ENCODE peak calls at places on chromosomes 6 and 20, in six cellular contexts. One of them, this sample, is unnamed.
A peak's percentile ranks its signal among the peaks of the same experiment; 100 is the strongest.

GRCh38 chr6:170276369-170277057 is 14.4 kb downstream of the DLL1 start:
- DNase-seq in colonic mucosa: no peak
- DNase-seq in trophoblast cell: no peak
- DNase-seq in breast epithelium: no peak
- DNase-seq in AG04450: no peak
- DNase-seq in CD8-positive, alpha-beta T cell: no peak
- DNase-seq in this sample: no peak

GRCh38 chr20:52004720-52005119 is 186.9 kb downstream of the ZFP64 start:
- DNase-seq in breast epithelium: no peak
- DNase-seq in CD8-positive, alpha-beta T cell: no peak
- DNase-seq in AG04450: no peak
- DNase-seq in trophoblast cell: peak; percentile 17
- DNase-seq in colonic mucosa: no peak
- DNase-seq in this sample: no peak

GRCh38 chr20:10987651-10988383 is 314.0 kb upstream of the JAG1 start:
- DNase-seq in trophoblast cell: no peak
- DNase-seq in breast epithelium: no peak
- DNase-seq in CD8-positive, alpha-beta T cell: no peak
- DNase-seq in colonic mucosa: no peak
- DNase-seq in AG04450: no peak
- DNase-seq in this sample: no peak

GRCh38 chr20:14580426-14581074 is 243.1 kb upstream of the FLRT3 start:
- DNase-seq in trophoblast cell: no peak
- DNase-seq in colonic mucosa: no peak
- DNase-seq in breast epithelium: no peak
- DNase-seq in CD8-positive, alpha-beta T cell: no peak
- DNase-seq in AG04450: no peak
- DNase-seq in this sample: no peak

GRCh38 chr20:57223648-57224489 is 42.6 kb downstream of the BMP7 start:
- DNase-seq in trophoblast cell: no peak
- DNase-seq in CD8-positive, alpha-beta T cell: no peak
- DNase-seq in AG04450: no peak
- DNase-seq in colonic mucosa: peak; percentile 28
- DNase-seq in breast epithelium: no peak
- DNase-seq in this sample: no peak

GRCh38 chr6:91437295-91437694 is 850.4 kb upstream of the MAP3K7 start:
- DNase-seq in trophoblast cell: no peak
- DNase-seq in AG04450: no peak
- DNase-seq in CD8-positive, alpha-beta T cell: no peak
- DNase-seq in colonic mucosa: no peak
- DNase-seq in breast epithelium: no peak
- DNase-seq in this sample: no peak

GRCh38 chr20:9460518-9460917 is 53.9 kb upstream of the LAMP5 start:
- DNase-seq in AG04450: no peak
- DNase-seq in trophoblast cell: no peak
- DNase-seq in CD8-positive, alpha-beta T cell: no peak
- DNase-seq in colonic mucosa: no peak
- DNase-seq in breast epithelium: no peak
- DNase-seq in this sample: no peak

GRCh38 chr6:75281643-75282042 is 2.9 kb downstream of the TMEM30A start:
- DNase-seq in CD8-positive, alpha-beta T cell: no peak
- DNase-seq in colonic mucosa: no peak
- DNase-seq in breast epithelium: no peak
- DNase-seq in trophoblast cell: no peak
- DNase-seq in AG04450: no peak
- DNase-seq in this sample: no peak

GRCh38 chr6:12051861-12052368 is 39.8 kb downstream of the HIVEP1 start:
- DNase-seq in AG04450: peak; percentile 50
- DNase-seq in breast epithelium: no peak
- DNase-seq in trophoblast cell: peak; percentile 34
- DNase-seq in colonic mucosa: no peak
- DNase-seq in CD8-positive, alpha-beta T cell: no peak
- DNase-seq in this sample: no peak

GRCh38 chr6:31332637-31333602 is 24.1 kb downstream of the HLA-B start:
- DNase-seq in breast epithelium: no peak
- DNase-seq in trophoblast cell: no peak
- DNase-seq in AG04450: no peak
- DNase-seq in colonic mucosa: no peak
- DNase-seq in CD8-positive, alpha-beta T cell: no peak
- DNase-seq in this sample: no peak

GRCh38 chr20:31633339-31633914 is 4.3 kb upstream of the COX4I2 start:
- DNase-seq in AG04450: peak; percentile 72
- DNase-seq in breast epithelium: no peak
- DNase-seq in trophoblast cell: no peak
- DNase-seq in CD8-positive, alpha-beta T cell: no peak
- DNase-seq in colonic mucosa: no peak
- DNase-seq in this sample: peak; percentile 46
- H3K27ac ChIP-seq in AG04450: peak overlapping the region; percentile 39
- H3K27ac ChIP-seq in breast epithelium: no peak overlapping the region
- H3K27ac ChIP-seq in trophoblast cell: no peak overlapping the region
- H3K27ac ChIP-seq in CD8-positive, alpha-beta T cell: no peak overlapping the region
- H3K27ac ChIP-seq in colonic mucosa: no peak overlapping the region
- H3K27ac ChIP-seq in this sample: no peak overlapping the region

GRCh38 chr6:52125572-52125971 is 38.2 kb upstream of the PKHD1 start:
- DNase-seq in AG04450: no peak
- DNase-seq in colonic mucosa: no peak
- DNase-seq in breast epithelium: no peak
- DNase-seq in trophoblast cell: no peak
- DNase-seq in CD8-positive, alpha-beta T cell: no peak
- DNase-seq in this sample: no peak

GRCh38 chr6:52123234-52123633 is 35.8 kb upstream of the PKHD1 start:
- DNase-seq in breast epithelium: no peak
- DNase-seq in AG04450: no peak
- DNase-seq in colonic mucosa: no peak
- DNase-seq in CD8-positive, alpha-beta T cell: no peak
- DNase-seq in trophoblast cell: no peak
- DNase-seq in this sample: no peak

GRCh38 chr6:52126231-52126630 is 38.8 kb upstream of the PKHD1 start:
- DNase-seq in trophoblast cell: peak; percentile 97
- DNase-seq in breast epithelium: no peak
- DNase-seq in CD8-positive, alpha-beta T cell: no peak
- DNase-seq in AG04450: no peak
- DNase-seq in colonic mucosa: no peak
- DNase-seq in this sample: no peak

GRCh38 chr6:52124126-52125121 is 37.0 kb upstream of the PKHD1 start:
- DNase-seq in AG04450: no peak
- DNase-seq in trophoblast cell: no peak
- DNase-seq in breast epithelium: no peak
- DNase-seq in CD8-positive, alpha-beta T cell: no peak
- DNase-seq in colonic mucosa: no peak
- DNase-seq in this sample: no peak

GRCh38 chr6:52125139-52125538 is 37.7 kb upstream of the PKHD1 start:
- DNase-seq in AG04450: no peak
- DNase-seq in CD8-positive, alpha-beta T cell: no peak
- DNase-seq in colonic mucosa: no peak
- DNase-seq in breast epithelium: no peak
- DNase-seq in trophoblast cell: no peak
- DNase-seq in this sample: no peak
- H3K27ac ChIP-seq in AG04450: no peak overlapping the region
- H3K27ac ChIP-seq in CD8-positive, alpha-beta T cell: no peak overlapping the region
- H3K27ac ChIP-seq in colonic mucosa: no peak overlapping the region
- H3K27ac ChIP-seq in breast epithelium: no peak overlapping the region
- H3K27ac ChIP-seq in trophoblast cell: no peak overlapping the region
- H3K27ac ChIP-seq in this sample: no peak overlapping the region

GRCh38 chr20:41440882-41441281 is 74.3 kb upstream of the EMILIN3 start:
- DNase-seq in colonic mucosa: no peak
- DNase-seq in CD8-positive, alpha-beta T cell: no peak
- DNase-seq in breast epithelium: no peak
- DNase-seq in AG04450: no peak
- DNase-seq in trophoblast cell: no peak
- DNase-seq in this sample: no peak

GRCh38 chr20:41436679-41437078 is 70.1 kb upstream of the EMILIN3 start:
- DNase-seq in colonic mucosa: no peak
- DNase-seq in CD8-positive, alpha-beta T cell: no peak
- DNase-seq in breast epithelium: no peak
- DNase-seq in AG04450: peak; percentile 6
- DNase-seq in trophoblast cell: no peak
- DNase-seq in this sample: no peak

GRCh38 chr20:41443667-41444066 is 77.0 kb upstream of the EMILIN3 start:
- DNase-seq in CD8-positive, alpha-beta T cell: no peak
- DNase-seq in trophoblast cell: no peak
- DNase-seq in AG04450: no peak
- DNase-seq in colonic mucosa: no peak
- DNase-seq in breast epithelium: no peak
- DNase-seq in this sample: no peak

GRCh38 chr20:41432620-41433602 is 66.3 kb upstream of the EMILIN3 start:
- DNase-seq in breast epithelium: no peak
- DNase-seq in trophoblast cell: no peak
- DNase-seq in CD8-positive, alpha-beta T cell: no peak
- DNase-seq in colonic mucosa: no peak
- DNase-seq in AG04450: no peak
- DNase-seq in this sample: no peak

GRCh38 chr20:41437836-41438235 is 71.2 kb upstream of the EMILIN3 start:
- DNase-seq in trophoblast cell: no peak
- DNase-seq in CD8-positive, alpha-beta T cell: no peak
- DNase-seq in colonic mucosa: no peak
- DNase-seq in AG04450: no peak
- DNase-seq in breast epithelium: no peak
- DNase-seq in this sample: no peak
- H3K27ac ChIP-seq in trophoblast cell: no peak overlapping the region
- H3K27ac ChIP-seq in CD8-positive, alpha-beta T cell: no peak overlapping the region
- H3K27ac ChIP-seq in colonic mucosa: no peak overlapping the region
- H3K27ac ChIP-seq in AG04450: no peak overlapping the region
- H3K27ac ChIP-seq in breast epithelium: no peak overlapping the region
- H3K27ac ChIP-seq in this sample: no peak overlapping the region

GRCh38 chr20:58471161-58471834 is 43.9 kb downstream of the APCDD1L start:
- DNase-seq in breast epithelium: no peak
- DNase-seq in AG04450: no peak
- DNase-seq in colonic mucosa: peak; percentile 61
- DNase-seq in CD8-positive, alpha-beta T cell: no peak
- DNase-seq in trophoblast cell: no peak
- DNase-seq in this sample: no peak

GRCh38 chr20:58472273-58473018 is 42.8 kb downstream of the APCDD1L start:
- DNase-seq in breast epithelium: no peak
- DNase-seq in AG04450: no peak
- DNase-seq in CD8-positive, alpha-beta T cell: no peak
- DNase-seq in colonic mucosa: no peak
- DNase-seq in trophoblast cell: no peak
- DNase-seq in this sample: no peak

GRCh38 chr20:58469500-58470129 is 45.6 kb downstream of the APCDD1L start:
- DNase-seq in trophoblast cell: no peak
- DNase-seq in colonic mucosa: no peak
- DNase-seq in breast epithelium: no peak
- DNase-seq in AG04450: no peak
- DNase-seq in CD8-positive, alpha-beta T cell: no peak
- DNase-seq in this sample: no peak

GRCh38 chr20:58471835-58472164 is 43.4 kb downstream of the APCDD1L start:
- DNase-seq in breast epithelium: no peak
- DNase-seq in colonic mucosa: no peak
- DNase-seq in AG04450: no peak
- DNase-seq in CD8-positive, alpha-beta T cell: no peak
- DNase-seq in trophoblast cell: no peak
- DNase-seq in this sample: no peak

DNA sequence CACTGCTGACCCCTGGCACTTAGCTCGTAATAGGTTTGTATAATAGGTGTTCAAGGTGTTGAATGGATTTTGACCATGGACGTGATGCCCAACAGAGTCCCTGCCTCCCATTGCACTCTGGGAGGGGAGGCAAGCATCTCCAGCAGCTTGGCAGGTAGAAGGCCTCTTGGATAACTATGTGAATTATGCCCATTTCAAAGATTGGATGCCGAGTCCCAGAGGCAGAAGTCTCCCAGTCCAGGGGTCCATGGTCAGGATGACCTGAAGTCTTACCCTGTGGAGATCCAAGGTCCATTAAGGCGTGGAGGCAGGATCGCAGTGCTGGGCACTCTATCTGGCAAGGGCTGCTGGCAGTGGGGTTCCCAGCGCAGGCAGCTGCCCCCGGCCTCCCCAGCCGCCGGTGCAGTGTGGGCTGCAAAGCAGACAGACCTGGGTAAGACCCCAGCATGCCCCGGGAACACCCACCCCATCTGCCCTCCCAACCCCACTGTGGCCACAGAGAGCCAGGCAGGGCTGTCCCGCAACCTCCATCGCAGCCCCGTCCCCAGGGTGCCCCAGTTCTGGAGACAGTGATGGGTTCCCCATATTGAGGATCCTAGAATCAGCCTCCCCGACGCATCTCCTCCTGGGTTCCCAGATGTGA is 44.7 kb downstream of the APCDD1L start:
- DNase-seq in CD8-positive, alpha-beta T cell: no peak
- DNase-seq in AG04450: no peak
- DNase-seq in trophoblast cell: no peak
- DNase-seq in colonic mucosa: no peak
- DNase-seq in breast epithelium: no peak
- DNase-seq in this sample: no peak
- H3K27ac ChIP-seq in CD8-positive, alpha-beta T cell: no peak overlapping the region
- H3K27ac ChIP-seq in AG04450: no peak overlapping the region
- H3K27ac ChIP-seq in trophoblast cell: no peak overlapping the region
- H3K27ac ChIP-seq in colonic mucosa: no peak overlapping the region
- H3K27ac ChIP-seq in breast epithelium: no peak overlapping the region
- H3K27ac ChIP-seq in this sample: no peak overlapping the region

GRCh38 chr6:105209950-105210706 is 30.3 kb upstream of the POPDC3 start:
- DNase-seq in AG04450: peak; percentile 33
- DNase-seq in colonic mucosa: no peak
- DNase-seq in trophoblast cell: peak; percentile 8
- DNase-seq in CD8-positive, alpha-beta T cell: no peak
- DNase-seq in breast epithelium: no peak
- DNase-seq in this sample: no peak
- H3K27ac ChIP-seq in AG04450: peak overlapping the region; percentile 68
- H3K27ac ChIP-seq in colonic mucosa: no peak overlapping the region
- H3K27ac ChIP-seq in trophoblast cell: no peak overlapping the region
- H3K27ac ChIP-seq in CD8-positive, alpha-beta T cell: no peak overlapping the region
- H3K27ac ChIP-seq in breast epithelium: no peak overlapping the region
- H3K27ac ChIP-seq in this sample: no peak overlapping the region

DNA sequence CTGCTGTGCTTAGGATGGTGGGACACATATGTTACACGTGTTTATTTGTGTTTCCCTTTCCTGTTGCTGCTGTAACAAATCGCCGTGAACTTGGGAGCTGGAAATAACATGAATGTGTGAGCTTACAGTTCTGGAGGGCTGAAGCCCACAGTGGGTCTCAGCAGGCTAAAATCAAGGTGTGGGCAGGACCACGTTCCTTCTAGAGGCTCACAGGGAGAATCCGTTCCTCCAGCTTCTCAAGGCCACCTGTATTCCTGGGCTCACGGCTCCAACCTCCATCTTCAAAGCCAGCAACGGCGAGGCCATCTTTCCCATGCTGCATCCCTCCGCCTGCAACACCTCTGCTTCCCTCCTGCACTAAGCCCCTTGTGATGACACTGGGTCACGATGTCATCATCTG is 27.4 kb upstream of the PTGIS start:
- DNase-seq in CD8-positive, alpha-beta T cell: no peak
- DNase-seq in AG04450: no peak
- DNase-seq in colonic mucosa: no peak
- DNase-seq in breast epithelium: no peak
- DNase-seq in trophoblast cell: no peak
- DNase-seq in this sample: no peak
- H3K27ac ChIP-seq in CD8-positive, alpha-beta T cell: no peak overlapping the region
- H3K27ac ChIP-seq in AG04450: no peak overlapping the region
- H3K27ac ChIP-seq in colonic mucosa: no peak overlapping the region
- H3K27ac ChIP-seq in breast epithelium: peak overlapping the region; percentile 88
- H3K27ac ChIP-seq in trophoblast cell: no peak overlapping the region
- H3K27ac ChIP-seq in this sample: no peak overlapping the region

GRCh38 chr6:141401851-141402250 is 730.9 kb upstream of the GJE1 start:
- DNase-seq in AG04450: no peak
- DNase-seq in colonic mucosa: no peak
- DNase-seq in trophoblast cell: no peak
- DNase-seq in breast epithelium: no peak
- DNase-seq in CD8-positive, alpha-beta T cell: no peak
- DNase-seq in this sample: no peak
- H3K27ac ChIP-seq in AG04450: no peak overlapping the region
- H3K27ac ChIP-seq in colonic mucosa: no peak overlapping the region
- H3K27ac ChIP-seq in trophoblast cell: no peak overlapping the region
- H3K27ac ChIP-seq in breast epithelium: no peak overlapping the region
- H3K27ac ChIP-seq in CD8-positive, alpha-beta T cell: no peak overlapping the region
- H3K27ac ChIP-seq in this sample: no peak overlapping the region

This sample was measured in lung.